ENCODE peak calls at places on chromosomes 5 and 9, in nine cellular contexts. N, E, S, H, M, Z, P, J and D are unnamed samples.
A peak's percentile ranks its signal among the peaks of the same experiment; 100 is the strongest.

GRCh38 chr5:39775458-39776365 is 350.9 kb upstream of the DAB2 start:
- DNase-seq in H (peak; percentile 59), E (no peak), N (no peak), Z (no peak), M (peak; percentile 73), J (no peak), P (no peak), S (no peak), D (no peak)

GRCh38 chr9:98318834-98319478 is 63.5 kb upstream of the TBC1D2 start:
- DNase-seq in S (no peak), P (no peak), Z (no peak), J (no peak), N (no peak), E (no peak), M (no peak), H (no peak), D (no peak)

GRCh38 chr9:123834907-123835562 is 94.9 kb downstream of the DENND1A start:
- DNase-seq in H (peak; percentile 2), S (no peak), M (no peak), P (no peak), J (peak; percentile 34), N (no peak), Z (no peak), E (peak; percentile 25), D (no peak)

GRCh38 chr9:38226491-38226951 is 157.5 kb upstream of the SHB start:
- DNase-seq in M (peak; percentile 37), S (no peak), P (no peak), Z (no peak), J (no peak), N (no peak), E (no peak), H (peak; percentile 87), D (peak; percentile 52)

GRCh38 chr5:167816354-167816753 is 475.1 kb upstream of the WWC1 start:
- DNase-seq in E (no peak), Z (no peak), N (no peak), H (no peak), M (peak; percentile 47), S (no peak), P (no peak), J (no peak), D (no peak)

GRCh38 chr9:137273095-137273490 is 4.4 kb upstream of the TOR4A start:
- DNase-seq in Z (no peak), S (no peak), E (no peak), P (no peak), J (no peak), H (no peak), M (no peak), N (no peak), D (peak; percentile 62)

GRCh38 chr9:22863736-22864135 is 417.1 kb downstream of the DMRTA1 start:
- DNase-seq in S (no peak), M (no peak), H (no peak), E (no peak), N (no peak), Z (no peak), P (no peak), J (no peak), D (no peak)

GRCh38 chr9:121686930-121687541 is 35.6 kb downstream of the DAB2IP start:
- DNase-seq in Z (peak; percentile 86), P (peak; percentile 84), J (peak; percentile 8), N (peak; percentile 74), M (peak; percentile 21), E (peak; percentile 70), S (peak; percentile 49), H (peak; percentile 69), D (peak; percentile 85)

GRCh38 chr9:18969095-18969494 is 63.9 kb downstream of the SAXO1 start:
- DNase-seq in M (no peak), H (no peak), S (no peak), P (no peak), E (no peak), Z (no peak), N (no peak), J (no peak), D (no peak)

GRCh38 chr9:126397056-126397455 is 70.4 kb downstream of the MVB12B start:
- DNase-seq in Z (peak; percentile 66), M (no peak), H (no peak), E (peak; percentile 48), P (no peak), N (no peak), J (peak; percentile 54), S (peak; percentile 71), D (no peak)

GRCh38 chr5:170748986-170749385 is 34.5 kb upstream of the GABRP start:
- DNase-seq in S (no peak), E (no peak), P (no peak), Z (no peak), M (no peak), N (no peak), J (no peak), H (no peak), D (no peak)

GRCh38 chr9:96072930-96073329 is 197.4 kb downstream of the ERCC6L2 start:
- DNase-seq in P (no peak), H (no peak), Z (no peak), E (no peak), S (no peak), M (no peak), J (no peak), N (no peak), D (no peak)

GRCh38 chr9:5493597-5494511 is 16.5 kb upstream of the PDCD1LG2 start:
- DNase-seq in H (no peak), P (no peak), S (no peak), Z (peak; percentile 29), E (no peak), J (peak; percentile 96), N (peak; percentile 25), M (no peak), D (no peak)

GRCh38 chr5:134110382-134110781 is 4.1 kb upstream of the TCF7 start:
- DNase-seq in Z (no peak), P (no peak), H (no peak), M (no peak), J (no peak), S (peak; percentile 17), E (no peak), N (no peak), D (no peak)

GRCh38 chr9:120735415-120736126 is 21.3 kb upstream of the MEGF9 start:
- DNase-seq in E (peak; percentile 13), Z (no peak), N (no peak), H (no peak), J (no peak), P (peak; percentile 60), S (no peak), M (no peak), D (peak; percentile 87)

GRCh38 chr9:100281069-100281468 is 71.7 kb downstream of the TEX10 start:
- DNase-seq in H (no peak), M (no peak), P (no peak), S (no peak), J (no peak), N (no peak), Z (no peak), E (no peak), D (no peak)

GRCh38 chr9:79185866-79186265 is 385.9 kb upstream of the TLE4 start:
- DNase-seq in E (no peak), P (no peak), H (no peak), Z (no peak), N (no peak), M (no peak), S (no peak), J (no peak), D (no peak)

GRCh38 chr9:84504360-84504759 is 163.8 kb upstream of the SLC28A3 start:
- DNase-seq in M (no peak), S (no peak), P (no peak), Z (no peak), E (no peak), H (no peak), N (no peak), J (no peak), D (no peak)

DNA sequence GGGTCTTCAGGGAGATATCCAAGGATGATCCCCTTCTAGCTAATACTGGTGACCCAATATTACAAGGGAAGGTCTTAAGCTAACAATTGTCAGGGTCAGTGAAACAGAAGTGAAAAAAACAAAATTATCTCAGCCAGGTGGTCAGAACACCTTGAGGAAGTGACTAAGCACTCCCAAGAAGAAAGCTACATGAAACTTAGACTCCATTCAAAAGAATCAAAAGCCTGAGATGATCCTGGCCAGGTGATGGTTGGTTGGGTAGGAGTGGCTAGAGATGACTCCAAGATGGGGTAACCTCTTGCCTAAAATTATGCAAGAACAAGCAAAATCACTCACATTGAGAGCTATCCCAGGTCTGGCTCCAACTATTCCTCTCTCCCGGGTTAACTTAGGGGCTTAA is 5.4 kb downstream of the VCP start:
- DNase-seq in H (no peak), N (no peak), E (no peak), P (no peak), J (no peak), M (no peak), S (no peak), Z (no peak), D (no peak)
- H3K36me3 ChIP-seq in H (peaks cover 66% of the 10 kb centered on the region), N (peaks cover 71% of the 10 kb centered on the region), E (peaks cover 41% of the 10 kb centered on the region), P (peaks cover 69% of the 10 kb centered on the region), J (peaks cover 34% of the 10 kb centered on the region), M (peaks cover 86% of the 10 kb centered on the region), S (peaks cover 50% of the 10 kb centered on the region), Z (no peaks in the 10 kb centered on the region), D (peaks cover 65% of the 10 kb centered on the region)

DNA sequence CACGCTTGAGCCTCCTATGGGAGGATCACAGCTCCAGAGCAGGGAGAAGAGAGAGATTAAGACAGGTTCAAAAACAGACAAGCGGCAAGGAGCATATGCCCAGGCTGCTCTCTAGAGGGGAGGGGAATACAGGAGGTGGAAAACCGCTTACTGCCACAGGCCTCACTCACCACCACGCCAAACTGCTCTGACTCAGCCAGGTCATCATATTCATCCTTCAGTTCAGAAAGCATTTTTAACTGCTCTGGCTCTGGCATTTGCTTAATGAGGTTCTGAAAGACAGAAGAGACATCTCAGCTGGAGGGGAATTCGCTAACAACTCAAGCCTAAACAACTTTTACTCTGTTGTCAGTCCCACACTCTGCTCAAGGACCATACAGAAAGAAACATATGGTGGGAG is 40.1 kb downstream of the PCDHGC5 start:
- DNase-seq in H (no peak), J (no peak), N (peak; percentile 50), E (no peak), Z (no peak), S (no peak), M (no peak), P (no peak), D (no peak)
- H3K36me3 ChIP-seq in H (peaks cover 40% of the 10 kb centered on the region), J (peaks cover 11% of the 10 kb centered on the region), N (peaks cover 30% of the 10 kb centered on the region), E (peaks cover 41% of the 10 kb centered on the region), Z (no peaks in the 10 kb centered on the region), S (peaks cover 48% of the 10 kb centered on the region), M (peaks cover 55% of the 10 kb centered on the region), P (peaks cover 54% of the 10 kb centered on the region), D (peaks cover 75% of the 10 kb centered on the region)

GRCh38 chr9:133106511-133107244 is 14.4 kb downstream of the RALGDS start:
- DNase-seq in H (no peak), J (no peak), S (no peak), E (no peak), N (peak; percentile 12), Z (no peak), P (peak; percentile 55), M (no peak), D (peak; percentile 59)
- H3K36me3 ChIP-seq in H (peaks cover 80% of the 10 kb centered on the region), J (peaks cover 43% of the 10 kb centered on the region), S (peaks cover 53% of the 10 kb centered on the region), E (peaks cover 28% of the 10 kb centered on the region), N (peaks cover 95% of the 10 kb centered on the region), Z (no peaks in the 10 kb centered on the region), P (peaks cover 96% of the 10 kb centered on the region), M (peaks cover 17% of the 10 kb centered on the region), D (peaks cover 96% of the 10 kb centered on the region)

DNA sequence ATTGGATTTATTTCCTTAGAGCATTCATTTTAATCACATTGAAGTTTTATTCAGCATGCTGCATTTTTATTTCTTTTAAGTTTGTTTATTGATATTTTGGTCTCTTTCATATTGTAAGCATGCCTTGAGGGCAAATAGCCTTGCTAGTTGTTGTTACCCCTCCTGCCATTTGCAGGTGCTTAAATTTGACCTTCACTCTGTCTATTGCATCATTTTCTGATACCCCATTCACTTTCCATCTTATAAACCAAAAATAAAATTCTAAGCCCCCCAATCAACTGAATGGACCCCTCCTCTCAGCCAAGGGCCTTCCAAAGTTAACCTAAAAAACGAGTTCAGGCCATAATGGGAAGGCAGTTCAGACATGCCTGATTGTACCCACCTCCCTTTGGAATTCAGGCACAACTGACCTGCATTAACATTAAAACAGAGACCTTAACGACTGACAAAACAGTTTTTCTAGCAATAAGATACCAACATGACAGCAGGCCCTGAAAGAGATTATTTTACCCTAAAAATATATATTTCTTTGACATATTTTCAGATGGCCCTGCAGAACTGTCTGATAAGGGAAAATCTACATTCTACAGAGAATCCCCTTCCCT is 32.1 kb downstream of the TARS1 start:
- DNase-seq in J (no peak), P (no peak), N (no peak), M (no peak), S (no peak), Z (no peak), H (no peak), E (no peak), D (no peak)
- H3K36me3 ChIP-seq in J (peaks cover 7% of the 10 kb centered on the region), P (peaks cover 95% of the 10 kb centered on the region), N (peaks cover 91% of the 10 kb centered on the region), M (peaks cover 6% of the 10 kb centered on the region), S (peaks cover 24% of the 10 kb centered on the region), Z (no peaks in the 10 kb centered on the region), H (peaks cover 52% of the 10 kb centered on the region), E (peaks cover 19% of the 10 kb centered on the region), D (peaks cover 56% of the 10 kb centered on the region)